ENCODE peak calls at places on chromosome 17, in eight cellular contexts. O is A549, S is H1, D is upper lobe of left lung, L is ovary, C is SK-N-SH, J is stomach, M is suprapubic skin. B is an unnamed sample.

GRCh38 chr17:58391302-58391984 is 25.9 kb downstream of the RNF43 start:
- DNase-seq in D (no peak), M (no peak), O (peak), S (no peak), C (peak), J (peak), L (no peak), B (no peak)

GRCh38 chr17:28204244-28204643 is 114.8 kb upstream of the TMEM97 start:
- DNase-seq in O (no peak), J (no peak), M (no peak), L (no peak), S (no peak), C (no peak), D (no peak), B (no peak)

GRCh38 chr17:51733166-51733565 is 425.3 kb downstream of the CA10 start:
- DNase-seq in S (no peak), J (no peak), D (no peak), O (no peak), L (no peak), M (no peak), C (no peak), B (no peak)

GRCh38 chr17:44971776-44972483 is 3.8 kb upstream of the C1QL1 start:
- DNase-seq in D (no peak), O (no peak), M (no peak), L (no peak), C (no peak), S (peak), J (no peak), B (no peak)

GRCh38 chr17:68613739-68614298 is 12.7 kb upstream of the FAM20A start:
- DNase-seq in J (no peak), O (peak), L (no peak), S (peak), M (no peak), C (peak), D (no peak), B (no peak)

GRCh38 chr17:59105852-59106462 is 723 bp downstream of the TRIM37 start:
- DNase-seq in L (peak), O (peak), C (peak), D (no peak), S (no peak), J (peak), M (peak), B (peak)

GRCh38 chr17:15348030-15348429 is 6.6 kb upstream of the TEKT3 start:
- DNase-seq in L (no peak), M (no peak), J (no peak), O (peak), S (no peak), C (no peak), D (no peak), B (peak)

GRCh38 chr17:29070795-29071194 is 27.9 kb downstream of the PIPOX start:
- DNase-seq in S (no peak), C (no peak), M (no peak), J (no peak), O (no peak), L (no peak), D (no peak), B (no peak)

GRCh38 chr17:17443173-17443572 is 33.6 kb upstream of the MED9 start:
- DNase-seq in C (no peak), M (no peak), J (no peak), L (no peak), D (peak), O (no peak), S (no peak), B (no peak)

GRCh38 chr17:4444782-4445473 is 11.2 kb downstream of the SPNS3 start:
- DNase-seq in C (peak), D (no peak), S (no peak), M (no peak), O (peak), L (no peak), J (peak), B (no peak)

GRCh38 chr17:41976142-41976768 is 9.7 kb downstream of the CNP start:
- DNase-seq in L (peak), C (no peak), J (no peak), D (no peak), S (no peak), O (no peak), M (no peak), B (no peak)

DNA sequence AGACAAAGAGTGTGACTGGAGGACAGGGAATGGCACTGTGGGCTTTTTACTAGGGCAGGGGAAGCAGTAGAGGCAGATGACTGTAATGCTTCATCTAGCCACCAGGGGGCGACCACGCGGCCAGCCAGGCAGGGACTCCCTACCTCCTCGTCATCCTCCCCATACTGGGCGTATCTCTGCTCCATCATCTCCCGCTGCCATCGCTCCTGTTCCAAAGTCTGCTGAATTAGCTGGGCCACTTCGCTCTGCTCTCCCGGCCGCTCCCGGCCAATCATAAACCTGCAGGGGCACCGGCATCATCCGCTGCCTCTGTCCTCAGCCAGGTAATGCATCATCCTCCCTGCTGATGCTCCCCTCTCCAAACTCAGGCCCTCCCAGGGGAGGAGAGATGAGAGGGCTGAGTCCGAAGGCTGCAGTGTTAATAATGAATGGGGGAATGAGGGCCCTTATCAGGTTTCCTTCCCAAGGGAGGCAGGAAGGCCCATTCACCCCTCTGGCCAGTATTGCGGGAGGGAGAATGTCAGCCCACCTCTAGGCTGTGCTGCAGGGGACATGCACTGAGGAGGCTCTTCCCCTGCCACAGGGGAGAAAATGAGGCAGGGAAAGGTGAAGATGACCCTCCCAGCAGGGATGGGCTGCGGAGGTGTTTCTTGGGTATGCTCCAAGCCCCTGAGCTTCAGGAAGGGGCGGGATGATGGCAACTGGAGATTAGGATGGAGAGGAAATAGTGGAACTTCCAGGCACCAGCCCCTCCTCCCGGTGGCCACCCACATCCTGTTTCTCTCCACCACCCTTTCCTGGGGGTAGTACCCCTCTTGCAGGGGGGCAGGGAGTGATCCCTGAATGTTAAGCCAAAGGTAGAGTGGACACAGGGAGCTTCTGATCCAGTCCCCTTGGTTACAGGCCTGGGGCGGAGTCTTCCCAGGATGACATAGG is 10.3 kb upstream of the SAMD14 start:
- DNase-seq in D (peak), C (peak), L (peak), J (peak), M (no peak), O (peak), S (peak), B (peak)
- TF ChIP-seq EP300 in D (no peak), C (no peak), L (no peak), J (no peak), M (no peak), O (no peak), S (no peak), B (no peak)

GRCh38 chr17:81812571-81813370 is 8.8 kb downstream of the GCGR start:
- DNase-seq in L (no peak), D (peak), C (peak), S (no peak), O (no peak), J (no peak), M (no peak), B (no peak)

GRCh38 chr17:81813861-81814683 is 10.1 kb downstream of the GCGR start:
- DNase-seq in S (no peak), D (peak), O (no peak), J (no peak), M (no peak), C (no peak), L (no peak), B (no peak)

GRCh38 chr17:81811705-81812570 is 8.0 kb downstream of the GCGR start:
- DNase-seq in C (peak), O (no peak), J (no peak), M (no peak), S (no peak), D (peak), L (no peak), B (no peak)

GRCh38 chr17:81814748-81815645 is 11.0 kb downstream of the GCGR start:
- DNase-seq in D (peak), M (no peak), O (no peak), S (no peak), J (no peak), C (no peak), L (no peak), B (no peak)

GRCh38 chr17:81813371-81813684 is 9.4 kb downstream of the GCGR start:
- DNase-seq in O (no peak), M (no peak), D (peak), J (no peak), S (no peak), C (no peak), L (no peak), B (no peak)
- TF ChIP-seq EP300 in O (no peak), M (no peak), D (no peak), J (no peak), S (no peak), C (no peak), L (no peak), B (no peak)

DNA sequence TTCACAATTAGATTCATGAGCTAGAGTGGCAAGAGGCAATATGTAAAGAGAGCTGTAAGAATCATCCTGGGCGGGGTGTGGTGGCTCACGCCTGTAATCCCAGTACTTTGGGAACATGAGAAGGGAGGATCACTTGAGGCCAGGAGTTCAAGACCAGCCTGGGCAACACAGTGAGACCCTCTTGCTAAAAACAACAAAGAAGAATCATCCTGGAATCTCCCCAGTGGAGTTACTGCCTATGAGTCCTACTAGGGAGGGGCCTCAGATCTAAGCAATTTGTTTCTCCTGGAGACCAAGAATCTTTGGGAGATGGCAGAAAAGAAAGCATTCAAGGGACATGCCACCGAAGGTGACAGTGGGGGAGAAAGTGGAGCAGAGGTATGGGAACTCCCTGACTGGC is 119.1 kb downstream of the HIC1 start:
- DNase-seq in S (no peak), J (no peak), C (no peak), L (no peak), D (no peak), O (no peak), M (no peak), B (no peak)
- TF ChIP-seq EP300 in S (no peak), J (no peak), C (no peak), L (no peak), D (no peak), O (no peak), M (no peak), B (no peak)

GRCh38 chr17:78787444-78787843 is 5.4 kb upstream of the CYTH1 start:
- DNase-seq in D (no peak), J (no peak), O (peak), M (no peak), C (no peak), S (no peak), L (no peak), B (no peak)

GRCh38 chr17:78788451-78788850 is 6.4 kb upstream of the CYTH1 start:
- DNase-seq in S (no peak), L (peak), C (no peak), J (no peak), O (no peak), M (no peak), D (no peak), B (no peak)

GRCh38 chr17:78790552-78790951 is 8.5 kb upstream of the CYTH1 start:
- DNase-seq in S (no peak), J (no peak), O (no peak), M (no peak), C (no peak), D (no peak), L (peak), B (no peak)

GRCh38 chr17:78789663-78790181 is 7.6 kb upstream of the CYTH1 start:
- DNase-seq in C (peak), D (no peak), J (peak), M (peak), S (no peak), O (no peak), L (peak), B (peak)

GRCh38 chr17:78789149-78789662 is 7.1 kb upstream of the CYTH1 start:
- DNase-seq in J (no peak), S (no peak), O (no peak), M (no peak), C (peak), L (no peak), D (no peak), B (no peak)
- TF ChIP-seq EP300 in J (no peak), S (no peak), O (no peak), M (no peak), C (no peak), L (no peak), D (no peak), B (no peak)

GRCh38 chr17:47690121-47690520 is 3.8 kb upstream of the TBKBP1 start:
- DNase-seq in M (no peak), O (no peak), L (no peak), J (no peak), S (no peak), D (no peak), C (peak), B (no peak)
- TF ChIP-seq EP300 in M (no peak), O (no peak), L (no peak), J (no peak), S (no peak), D (no peak), C (no peak), B (no peak)

GRCh38 chr17:49225554-49226236 is 4.9 kb downstream of the PHOSPHO1 start:
- DNase-seq in C (no peak), S (no peak), L (no peak), J (no peak), D (no peak), M (no peak), O (no peak), B (no peak)

GRCh38 chr17:49223168-49223516 is 7.4 kb downstream of the PHOSPHO1 start:
- DNase-seq in M (no peak), C (no peak), L (no peak), J (no peak), O (no peak), S (no peak), D (no peak), B (no peak)

GRCh38 chr17:49224198-49224996 is 6.2 kb downstream of the PHOSPHO1 start:
- DNase-seq in C (peak), M (no peak), J (peak), L (no peak), O (no peak), S (peak), D (peak), B (no peak)

GRCh38 chr17:49223517-49224197 is 6.9 kb downstream of the PHOSPHO1 start:
- DNase-seq in J (peak), O (peak), M (peak), S (peak), D (peak), L (peak), C (peak), B (peak)

DNA sequence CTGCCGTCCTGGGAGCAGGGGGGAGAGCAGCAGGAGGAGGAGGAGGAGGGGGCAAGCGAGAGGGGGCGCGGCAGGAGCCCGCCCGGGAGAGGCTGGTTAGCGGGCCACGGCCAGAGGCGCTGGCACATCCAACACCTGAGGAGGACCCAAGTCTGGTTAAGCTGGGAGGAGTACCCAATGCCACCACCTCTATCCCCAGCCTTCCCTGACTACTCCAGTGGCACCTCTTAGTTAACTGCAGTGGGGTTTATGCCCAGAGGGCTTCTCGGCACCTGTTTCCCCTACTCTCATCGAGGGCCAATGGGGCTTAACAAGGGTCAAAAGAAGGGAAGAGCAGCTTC is 5.6 kb downstream of the PHOSPHO1 start:
- DNase-seq in L (no peak), C (no peak), D (no peak), S (no peak), M (no peak), O (no peak), J (no peak), B (no peak)
- TF ChIP-seq EP300 in L (no peak), C (no peak), D (no peak), S (no peak), M (no peak), O (no peak), J (no peak), B (no peak)

GRCh38 chr17:79843917-79844815 is 4.9 kb upstream of the CBX4 start:
- DNase-seq in J (peak), O (peak), D (peak), M (peak), L (peak), C (peak), S (peak), B (no peak)
- TF ChIP-seq EP300 in J (no peak), O (no peak), D (no peak), M (no peak), L (no peak), C (no peak), S (no peak), B (peak)

GRCh38 chr17:80695979-80696378 is 151.3 kb downstream of the RPTOR start:
- DNase-seq in J (no peak), C (peak), M (no peak), L (no peak), D (no peak), S (no peak), O (no peak), B (no peak)

GRCh38 chr17:80694992-80695912 is 150.6 kb downstream of the RPTOR start:
- DNase-seq in C (no peak), J (no peak), L (peak), D (peak), O (no peak), M (no peak), S (no peak), B (no peak)

GRCh38 chr17:80692931-80693467 is 148.4 kb downstream of the RPTOR start:
- DNase-seq in M (no peak), S (no peak), D (peak), J (no peak), L (no peak), O (no peak), C (peak), B (no peak)

GRCh38 chr17:80693511-80693910 is 148.9 kb downstream of the RPTOR start:
- DNase-seq in O (no peak), S (no peak), C (peak), M (no peak), J (no peak), L (no peak), D (no peak), B (no peak)

GRCh38 chr17:80694085-80694991 is 149.7 kb downstream of the RPTOR start:
- DNase-seq in C (no peak), S (no peak), L (no peak), J (no peak), D (peak), O (no peak), M (no peak), B (no peak)
- TF ChIP-seq EP300 in C (no peak), S (no peak), L (no peak), J (no peak), D (no peak), O (no peak), M (no peak), B (no peak)

DNA sequence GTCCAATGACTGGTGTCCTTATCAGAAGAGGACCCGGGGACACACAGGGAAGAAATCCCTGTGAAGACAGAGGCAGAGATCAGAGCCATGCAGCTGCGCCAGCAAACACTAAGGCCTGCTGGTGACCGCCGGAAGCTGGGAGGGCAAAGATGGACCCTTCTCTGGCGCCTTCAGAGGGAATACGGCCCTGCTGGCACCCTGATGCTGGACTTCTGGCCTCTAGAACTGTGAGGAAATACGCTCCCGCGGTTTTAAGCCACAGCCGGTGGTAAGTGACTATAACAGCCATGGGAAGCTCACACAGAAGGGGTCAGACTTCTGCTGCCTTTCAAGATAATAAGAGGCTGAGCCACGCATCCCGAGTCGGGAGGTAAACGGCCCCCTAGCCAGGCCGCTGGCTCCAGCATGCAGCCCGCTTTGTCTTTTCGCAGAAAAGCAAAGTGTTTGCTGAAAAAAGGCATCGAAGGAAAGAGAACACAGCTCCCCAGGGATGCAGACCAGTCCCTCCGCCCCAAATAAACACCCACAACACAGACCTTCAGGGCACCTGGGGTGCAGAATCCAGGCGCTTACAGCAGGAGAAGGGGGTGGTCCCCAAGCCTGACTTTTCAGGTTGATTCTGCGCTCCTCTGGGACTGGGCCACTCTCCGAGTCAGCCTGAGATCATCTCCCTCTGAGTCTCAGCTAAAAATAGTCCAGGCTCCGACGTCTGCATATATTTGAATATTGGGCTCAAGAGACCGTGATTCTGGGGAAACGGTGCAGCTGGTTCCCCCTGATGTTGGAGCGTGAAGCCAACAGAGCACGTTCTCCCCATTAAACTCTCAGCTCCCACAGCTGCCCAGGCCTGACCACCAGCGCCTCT is 89.6 kb downstream of the MGAT5B start:
- DNase-seq in M (no peak), C (no peak), O (no peak), J (no peak), S (no peak), L (no peak), D (no peak), B (no peak)
- TF ChIP-seq EP300 in M (no peak), C (no peak), O (no peak), J (no peak), S (no peak), L (no peak), D (no peak), B (no peak)

DNA sequence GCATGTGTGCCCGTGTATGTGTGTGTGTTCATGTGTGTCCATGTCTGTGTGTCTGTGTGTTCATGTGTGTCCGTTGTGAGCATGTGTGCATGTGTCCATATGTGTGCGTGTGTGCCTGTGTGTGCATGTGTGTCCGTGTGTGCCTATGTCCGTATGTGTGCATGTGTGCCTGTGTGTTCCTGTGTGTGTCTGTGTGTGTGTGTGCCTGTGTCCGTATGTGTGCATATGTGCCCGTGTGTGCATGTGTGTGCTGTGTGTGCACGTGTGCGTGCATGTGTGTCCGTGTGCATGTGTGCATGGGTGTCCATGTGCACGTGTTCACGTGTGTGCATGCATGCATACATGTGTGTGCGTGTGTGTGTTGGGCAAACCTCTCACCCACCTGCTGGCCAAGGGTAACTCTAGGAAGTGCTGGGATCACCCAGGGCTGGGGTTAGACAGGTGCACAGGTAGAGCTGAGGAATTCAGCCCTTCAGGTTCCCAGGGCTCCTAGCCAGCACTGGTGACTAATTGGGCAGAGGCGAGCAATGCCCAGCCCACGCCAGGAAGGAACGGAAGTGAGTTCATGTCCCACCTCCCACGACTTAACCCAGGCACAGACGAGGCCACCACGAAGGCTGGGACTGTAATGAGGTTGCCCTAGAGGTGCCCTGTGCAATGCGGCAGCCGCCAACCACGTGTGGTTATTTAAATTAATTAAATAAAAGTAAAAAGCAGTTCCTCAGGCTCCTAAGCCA is 8.2 kb upstream of the CSNK1D start:
- DNase-seq in J (peak), D (no peak), O (peak), C (no peak), M (no peak), S (no peak), L (no peak), B (no peak)
- TF ChIP-seq EP300 in J (no peak), D (no peak), O (no peak), C (no peak), M (no peak), S (no peak), L (no peak), B (no peak)

B was measured in tibial nerve.